ENCODE peak calls at places on chromosomes 6 and 20, in four cellular contexts. One of them, this sample, is unnamed.

GRCh38 chr6:2853766-2854393 is 12.2 kb upstream of the SERPINB1 start:
- DNase-seq in K562: peak; percentile 79
- DNase-seq in HepG2: peak; percentile 75
- DNase-seq in WTC11: no peak
- DNase-seq in this sample: no peak

GRCh38 chr6:6730831-6731230 is 142.3 kb downstream of the LY86 start:
- DNase-seq in K562: no peak
- DNase-seq in HepG2: no peak
- DNase-seq in WTC11: no peak
- DNase-seq in this sample: no peak

GRCh38 chr20:36845288-36845969 is 30.5 kb upstream of the TLDC2 start:
- DNase-seq in K562: no peak
- DNase-seq in HepG2: no peak
- DNase-seq in WTC11: no peak
- DNase-seq in this sample: no peak

GRCh38 chr6:36809156-36809555 is 30.1 kb downstream of the CPNE5 start:
- DNase-seq in K562: no peak
- DNase-seq in HepG2: no peak
- DNase-seq in WTC11: no peak
- DNase-seq in this sample: no peak

GRCh38 chr20:59751075-59751711 is 146.9 kb downstream of the PHACTR3 start:
- DNase-seq in K562: peak; percentile 78
- DNase-seq in HepG2: peak; percentile 52
- DNase-seq in WTC11: peak; percentile 87
- DNase-seq in this sample: peak; percentile 92

GRCh38 chr20:41038878-41039404 is 10.3 kb downstream of the TOP1 start:
- DNase-seq in K562: no peak
- DNase-seq in HepG2: peak; percentile 99
- DNase-seq in WTC11: no peak
- DNase-seq in this sample: no peak

GRCh38 chr6:113858067-113858604 is 991 bp downstream of the MARCKS start:
- DNase-seq in K562: no peak
- DNase-seq in HepG2: no peak
- DNase-seq in WTC11: peak; percentile 31
- DNase-seq in this sample: peak; percentile 65

GRCh38 chr6:6320901-6321300 is 439 bp upstream of the F13A1 start:
- DNase-seq in K562: no peak
- DNase-seq in HepG2: no peak
- DNase-seq in WTC11: no peak
- DNase-seq in this sample: no peak

GRCh38 chr20:36575066-36575743 is 1.8 kb downstream of the TGIF2 start:
- DNase-seq in K562: peak; percentile 57
- DNase-seq in HepG2: peak; percentile 73
- DNase-seq in WTC11: peak; percentile 39
- DNase-seq in this sample: peak; percentile 81

GRCh38 chr6:63427951-63428350 is 108.2 kb upstream of the LGSN start:
- DNase-seq in K562: no peak
- DNase-seq in HepG2: no peak
- DNase-seq in WTC11: no peak
- DNase-seq in this sample: no peak

GRCh38 chr6:36443951-36444428 is 1.2 kb downstream of the KCTD20 start:
- DNase-seq in K562: peak; percentile 67
- DNase-seq in HepG2: peak; percentile 48
- DNase-seq in WTC11: peak; percentile 22
- DNase-seq in this sample: peak; percentile 63

GRCh38 chr6:120198033-120198432 is 848.5 kb upstream of the MAN1A1 start:
- DNase-seq in K562: no peak
- DNase-seq in HepG2: peak; percentile 59
- DNase-seq in WTC11: no peak
- DNase-seq in this sample: peak; percentile 0

GRCh38 chr6:5215181-5215580 is 45.6 kb downstream of the LYRM4 start:
- DNase-seq in K562: no peak
- DNase-seq in HepG2: no peak
- DNase-seq in WTC11: no peak
- DNase-seq in this sample: no peak

GRCh38 chr6:151763303-151763702 is 44.2 kb upstream of the ESR1 start:
- DNase-seq in K562: no peak
- DNase-seq in HepG2: peak; percentile 15
- DNase-seq in WTC11: no peak
- DNase-seq in this sample: peak; percentile 6

GRCh38 chr6:36885461-36886401 is at the start of gene C6orf89:
- DNase-seq in K562: peak; percentile 94
- DNase-seq in HepG2: peak; percentile 99
- DNase-seq in WTC11: peak; percentile 95
- DNase-seq in this sample: peak; percentile 94

GRCh38 chr6:44092312-44092884 is 34.9 kb downstream of the MRPL14 start:
- DNase-seq in K562: no peak
- DNase-seq in HepG2: peak; percentile 91
- DNase-seq in WTC11: no peak
- DNase-seq in this sample: no peak

GRCh38 chr6:1162367-1163275 is 149.3 kb upstream of the FOXQ1 start:
- DNase-seq in K562: no peak
- DNase-seq in HepG2: no peak
- DNase-seq in WTC11: no peak
- DNase-seq in this sample: no peak

GRCh38 chr6:21625642-21626041 is 32.1 kb downstream of the SOX4 start:
- DNase-seq in K562: no peak
- DNase-seq in HepG2: no peak
- DNase-seq in WTC11: no peak
- DNase-seq in this sample: no peak

GRCh38 chr6:166542580-166542912 is 43.9 kb downstream of the RAMACL start:
- DNase-seq in K562: no peak
- DNase-seq in HepG2: no peak
- DNase-seq in WTC11: peak; percentile 59
- DNase-seq in this sample: no peak

GRCh38 chr6:7282097-7282906 is 30.7 kb downstream of the SSR1 start:
- DNase-seq in K562: no peak
- DNase-seq in HepG2: no peak
- DNase-seq in WTC11: no peak
- DNase-seq in this sample: no peak

GRCh38 chr6:81853975-81854374 is 101.5 kb upstream of the TENT5A start:
- DNase-seq in K562: no peak
- DNase-seq in HepG2: peak; percentile 61
- DNase-seq in WTC11: no peak
- DNase-seq in this sample: no peak

GRCh38 chr6:131372535-131372934 is 200.5 kb upstream of the ARG1 start:
- DNase-seq in K562: no peak
- DNase-seq in HepG2: no peak
- DNase-seq in WTC11: no peak
- DNase-seq in this sample: no peak

GRCh38 chr6:154106251-154106650 is 67.2 kb downstream of the OPRM1 start:
- DNase-seq in K562: no peak
- DNase-seq in HepG2: no peak
- DNase-seq in WTC11: no peak
- DNase-seq in this sample: no peak

GRCh38 chr6:168715643-168716481 is 274.9 kb downstream of the SMOC2 start:
- DNase-seq in K562: no peak
- DNase-seq in HepG2: no peak
- DNase-seq in WTC11: no peak
- DNase-seq in this sample: no peak

GRCh38 chr6:80541186-80541585 is 434.7 kb downstream of the BCKDHB start:
- DNase-seq in K562: no peak
- DNase-seq in HepG2: no peak
- DNase-seq in WTC11: no peak
- DNase-seq in this sample: no peak

GRCh38 chr20:61926796-61927192 is 138.9 kb downstream of the TAF4 start:
- DNase-seq in K562: no peak
- DNase-seq in HepG2: no peak
- DNase-seq in WTC11: no peak
- DNase-seq in this sample: no peak

GRCh38 chr6:141513830-141514229 is 618.9 kb upstream of the GJE1 start:
- DNase-seq in K562: no peak
- DNase-seq in HepG2: no peak
- DNase-seq in WTC11: no peak
- DNase-seq in this sample: no peak

GRCh38 chr6:79158856-79159516 is 75.5 kb downstream of the HMGN3 start:
- DNase-seq in K562: no peak
- DNase-seq in HepG2: peak; percentile 36
- DNase-seq in WTC11: no peak
- DNase-seq in this sample: no peak

GRCh38 chr6:76682842-76683241 is 610.4 kb upstream of the IMPG1 start:
- DNase-seq in K562: no peak
- DNase-seq in HepG2: peak; percentile 2
- DNase-seq in WTC11: no peak
- DNase-seq in this sample: no peak

GRCh38 chr20:23371496-23371895 is 9.5 kb downstream of the GZF1 start:
- DNase-seq in K562: no peak
- DNase-seq in HepG2: no peak
- DNase-seq in WTC11: no peak
- DNase-seq in this sample: no peak

GRCh38 chr20:49384437-49385434 is 97.7 kb downstream of the KCNB1 start:
- DNase-seq in K562: peak; percentile 67
- DNase-seq in HepG2: peak; percentile 79
- DNase-seq in WTC11: peak; percentile 97
- DNase-seq in this sample: peak; percentile 64

GRCh38 chr20:49385471-49385870 is 97.0 kb downstream of the KCNB1 start:
- DNase-seq in K562: peak; percentile 26
- DNase-seq in HepG2: peak; percentile 52
- DNase-seq in WTC11: no peak
- DNase-seq in this sample: peak; percentile 47

GRCh38 chr20:49379338-49379737 is 101.5 kb upstream of the ZNFX1 start:
- DNase-seq in K562: no peak
- DNase-seq in HepG2: no peak
- DNase-seq in WTC11: no peak
- DNase-seq in this sample: no peak

GRCh38 chr20:49380245-49380875 is 102.1 kb downstream of the KCNB1 start:
- DNase-seq in K562: no peak
- DNase-seq in HepG2: no peak
- DNase-seq in WTC11: peak; percentile 71
- DNase-seq in this sample: no peak

DNA sequence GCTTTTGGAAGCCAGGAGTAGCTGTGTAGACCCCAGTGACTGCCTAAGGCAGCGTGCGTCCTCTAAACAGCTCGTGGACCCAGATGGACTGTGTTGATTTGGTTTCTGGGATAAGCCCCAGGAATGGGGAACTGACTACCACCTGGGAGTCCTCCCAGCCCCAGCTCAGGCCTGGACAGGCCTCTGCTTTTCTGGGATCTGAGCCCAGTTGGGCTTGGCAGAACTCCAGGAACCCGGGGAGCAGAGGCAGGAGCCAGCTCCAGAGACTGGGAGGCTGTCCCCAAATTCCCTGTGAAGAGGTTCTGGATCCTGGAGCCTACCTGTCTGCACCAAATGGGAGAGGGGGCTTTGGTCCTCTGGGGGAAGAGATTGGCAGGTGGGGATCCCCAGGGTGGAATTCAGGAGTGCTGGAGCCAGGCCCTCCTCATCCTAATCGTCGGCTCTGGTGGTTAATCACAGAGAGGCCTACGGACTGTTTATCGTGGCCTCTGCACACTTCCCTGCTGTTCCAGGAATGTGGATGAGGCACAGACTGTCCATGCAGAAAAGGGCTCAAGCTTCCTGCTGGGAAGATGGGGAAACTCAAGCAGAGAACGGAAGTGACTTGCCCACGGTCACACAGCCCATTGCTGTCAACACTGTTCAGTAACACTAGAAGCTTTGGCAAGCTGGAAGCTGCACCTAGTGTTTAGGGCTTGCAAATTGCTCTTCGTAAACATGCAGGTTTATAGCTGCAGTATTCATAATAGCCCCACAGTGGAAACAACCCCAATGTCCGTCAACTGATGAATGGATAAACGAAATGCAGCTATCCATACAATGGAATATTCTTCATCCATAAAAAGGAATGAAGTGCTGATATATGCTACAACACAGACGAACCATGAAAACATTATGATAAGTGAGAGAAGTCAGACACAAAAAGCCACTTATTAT is 100.6 kb downstream of the KCNB1 start:
- DNase-seq in K562: no peak
- DNase-seq in HepG2: no peak
- DNase-seq in WTC11: no peak
- DNase-seq in this sample: peak; percentile 72
- TF ChIP-seq FOXJ3 in K562: no peak
- TF ChIP-seq FOXJ3 in HepG2: no peak
- TF ChIP-seq FOXJ3 in WTC11: no peak
- TF ChIP-seq FOXJ3 in this sample: no peak

DNA sequence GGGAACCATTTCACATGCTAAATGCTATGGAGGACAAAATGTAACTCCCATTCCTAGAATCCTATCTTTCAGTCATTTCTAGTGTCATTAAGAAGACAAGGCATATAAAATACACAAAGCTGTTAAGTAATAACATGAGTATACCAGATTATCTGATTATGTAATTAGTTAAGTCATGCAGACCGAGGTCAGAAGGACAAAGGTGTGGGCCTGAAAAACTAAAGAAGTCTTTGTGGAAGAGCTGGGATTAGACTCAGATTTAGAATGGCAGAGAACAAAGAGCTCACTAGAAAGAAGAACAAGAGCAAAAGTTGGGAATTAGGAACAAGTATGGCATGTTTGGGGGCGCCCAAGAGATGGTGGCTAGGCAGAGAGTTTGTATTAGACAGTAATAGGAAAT is 37.0 kb downstream of the EFHC1 start:
- DNase-seq in K562: no peak
- DNase-seq in HepG2: peak; percentile 20
- DNase-seq in WTC11: no peak
- DNase-seq in this sample: no peak
- TF ChIP-seq FOXJ3 in K562: no peak
- TF ChIP-seq FOXJ3 in HepG2: no peak
- TF ChIP-seq FOXJ3 in WTC11: no peak
- TF ChIP-seq FOXJ3 in this sample: no peak

GRCh38 chr6:117547688-117548621 is 54.4 kb downstream of the GOPC start:
- DNase-seq in K562: no peak
- DNase-seq in HepG2: no peak
- DNase-seq in WTC11: peak; percentile 79
- DNase-seq in this sample: peak; percentile 80
- TF ChIP-seq FOXJ3 in K562: no peak
- TF ChIP-seq FOXJ3 in HepG2: no peak
- TF ChIP-seq FOXJ3 in WTC11: no peak
- TF ChIP-seq FOXJ3 in this sample: no peak

GRCh38 chr6:50819527-50819905 is 845 bp downstream of the TFAP2B start:
- DNase-seq in K562: no peak
- DNase-seq in HepG2: no peak
- DNase-seq in WTC11: peak; percentile 60
- DNase-seq in this sample: no peak
- TF ChIP-seq FOXJ3 in K562: no peak
- TF ChIP-seq FOXJ3 in HepG2: no peak
- TF ChIP-seq FOXJ3 in WTC11: no peak
- TF ChIP-seq FOXJ3 in this sample: no peak

GRCh38 chr6:90105766-90106165 is 190.9 kb downstream of the BACH2 start:
- DNase-seq in K562: no peak
- DNase-seq in HepG2: no peak
- DNase-seq in WTC11: no peak
- DNase-seq in this sample: no peak
- TF ChIP-seq FOXJ3 in K562: no peak
- TF ChIP-seq FOXJ3 in HepG2: no peak
- TF ChIP-seq FOXJ3 in WTC11: no peak
- TF ChIP-seq FOXJ3 in this sample: no peak

GRCh38 chr6:170127151-170127550 is 163.7 kb downstream of the DLL1 start:
- DNase-seq in K562: no peak
- DNase-seq in HepG2: no peak
- DNase-seq in WTC11: no peak
- DNase-seq in this sample: no peak
- TF ChIP-seq FOXJ3 in K562: no peak
- TF ChIP-seq FOXJ3 in HepG2: no peak
- TF ChIP-seq FOXJ3 in WTC11: no peak
- TF ChIP-seq FOXJ3 in this sample: no peak

This sample was measured in SK-N-SH.